ENCODE peak calls at places on chromosomes 13 and 19, in five cellular contexts. One of them, this sample, is unnamed.

GRCh38 chr13:109910131-109910530 is 123.7 kb upstream of the IRS2 start:
- DNase-seq in K562: no peak
- DNase-seq in GM23338: no peak
- DNase-seq in GM12878: no peak
- DNase-seq in HepG2: no peak
- DNase-seq in this sample: no peak

GRCh38 chr13:20672772-20673171 is 30.7 kb upstream of the IL17D start:
- DNase-seq in K562: no peak
- DNase-seq in GM23338: no peak
- DNase-seq in GM12878: no peak
- DNase-seq in HepG2: no peak
- DNase-seq in this sample: no peak

GRCh38 chr13:30116379-30116778 is 191.0 kb downstream of the KATNAL1 start:
- DNase-seq in K562: no peak
- DNase-seq in GM23338: no peak
- DNase-seq in GM12878: no peak
- DNase-seq in HepG2: no peak
- DNase-seq in this sample: no peak

GRCh38 chr19:16023558-16023915 is 52.8 kb upstream of the TPM4 start:
- DNase-seq in K562: no peak
- DNase-seq in GM23338: no peak
- DNase-seq in GM12878: no peak
- DNase-seq in HepG2: no peak
- DNase-seq in this sample: no peak

GRCh38 chr13:93646247-93646646 is 419.6 kb downstream of the GPC6 start:
- DNase-seq in K562: no peak
- DNase-seq in GM23338: no peak
- DNase-seq in GM12878: no peak
- DNase-seq in HepG2: no peak
- DNase-seq in this sample: no peak

GRCh38 chr19:13430790-13431582 is 75.3 kb downstream of the CACNA1A start:
- DNase-seq in K562: peak
- DNase-seq in GM23338: peak
- DNase-seq in GM12878: no peak
- DNase-seq in HepG2: peak
- DNase-seq in this sample: no peak

GRCh38 chr19:55377356-55378131 is 918 bp downstream of the TMEM190 start:
- DNase-seq in K562: no peak
- DNase-seq in GM23338: peak
- DNase-seq in GM12878: no peak
- DNase-seq in HepG2: peak
- DNase-seq in this sample: peak

GRCh38 chr19:3608079-3608641 is 1.5 kb upstream of the TBXA2R start:
- DNase-seq in K562: peak
- DNase-seq in GM23338: no peak
- DNase-seq in GM12878: no peak
- DNase-seq in HepG2: no peak
- DNase-seq in this sample: no peak

GRCh38 chr19:37999309-38000213 is 92.6 kb downstream of the SIPA1L3 start:
- DNase-seq in K562: no peak
- DNase-seq in GM23338: no peak
- DNase-seq in GM12878: no peak
- DNase-seq in HepG2: no peak
- DNase-seq in this sample: no peak

GRCh38 chr13:45817833-45818232 is 33.7 kb downstream of the SIAH3 start:
- DNase-seq in K562: no peak
- DNase-seq in GM23338: peak
- DNase-seq in GM12878: no peak
- DNase-seq in HepG2: no peak
- DNase-seq in this sample: no peak

GRCh38 chr13:108270442-108270841 is 924 bp downstream of the TNFSF13B start:
- DNase-seq in K562: no peak
- DNase-seq in GM23338: no peak
- DNase-seq in GM12878: no peak
- DNase-seq in HepG2: no peak
- DNase-seq in this sample: no peak

GRCh38 chr19:10797078-10797477 is 38.9 kb downstream of the TMED1 start:
- DNase-seq in K562: no peak
- DNase-seq in GM23338: no peak
- DNase-seq in GM12878: no peak
- DNase-seq in HepG2: no peak
- DNase-seq in this sample: no peak

GRCh38 chr13:51292000-51292550 is 47.4 kb upstream of the SERPINE3 start:
- DNase-seq in K562: no peak
- DNase-seq in GM23338: no peak
- DNase-seq in GM12878: no peak
- DNase-seq in HepG2: no peak
- DNase-seq in this sample: no peak

GRCh38 chr13:77883328-77883727 is 35.3 kb downstream of the EDNRB start:
- DNase-seq in K562: no peak
- DNase-seq in GM23338: no peak
- DNase-seq in GM12878: no peak
- DNase-seq in HepG2: no peak
- DNase-seq in this sample: no peak

GRCh38 chr13:75404721-75405120 is 77.2 kb downstream of the TBC1D4 start:
- DNase-seq in K562: no peak
- DNase-seq in GM23338: no peak
- DNase-seq in GM12878: no peak
- DNase-seq in HepG2: no peak
- DNase-seq in this sample: no peak

GRCh38 chr13:79128158-79128557 is 277.9 kb downstream of the RBM26 start:
- DNase-seq in K562: no peak
- DNase-seq in GM23338: no peak
- DNase-seq in GM12878: peak
- DNase-seq in HepG2: peak
- DNase-seq in this sample: no peak

GRCh38 chr19:10290439-10290875 is 705 bp downstream of the ICAM5 start:
- DNase-seq in K562: peak
- DNase-seq in GM23338: peak
- DNase-seq in GM12878: no peak
- DNase-seq in HepG2: no peak
- DNase-seq in this sample: peak

GRCh38 chr13:20519887-20520286 is 5.8 kb downstream of the CRYL1 start:
- DNase-seq in K562: no peak
- DNase-seq in GM23338: no peak
- DNase-seq in GM12878: no peak
- DNase-seq in HepG2: no peak
- DNase-seq in this sample: no peak

GRCh38 chr19:2519482-2519881 is 43.6 kb downstream of the GADD45B start:
- DNase-seq in K562: no peak
- DNase-seq in GM23338: no peak
- DNase-seq in GM12878: no peak
- DNase-seq in HepG2: no peak
- DNase-seq in this sample: no peak

GRCh38 chr13:79226938-79227337 is 179.1 kb downstream of the RBM26 start:
- DNase-seq in K562: no peak
- DNase-seq in GM23338: peak
- DNase-seq in GM12878: no peak
- DNase-seq in HepG2: no peak
- DNase-seq in this sample: no peak

GRCh38 chr19:27657271-27658051 is 1555.5 kb downstream of the UQCRFS1 start:
- DNase-seq in K562: no peak
- DNase-seq in GM23338: no peak
- DNase-seq in GM12878: no peak
- DNase-seq in HepG2: no peak
- DNase-seq in this sample: no peak
- TF ChIP-seq CREB1 in K562: no peak
- TF ChIP-seq CREB1 in GM23338: no peak
- TF ChIP-seq CREB1 in GM12878: no peak
- TF ChIP-seq CREB1 in HepG2: no peak
- TF ChIP-seq CREB1 in this sample: no peak

DNA sequence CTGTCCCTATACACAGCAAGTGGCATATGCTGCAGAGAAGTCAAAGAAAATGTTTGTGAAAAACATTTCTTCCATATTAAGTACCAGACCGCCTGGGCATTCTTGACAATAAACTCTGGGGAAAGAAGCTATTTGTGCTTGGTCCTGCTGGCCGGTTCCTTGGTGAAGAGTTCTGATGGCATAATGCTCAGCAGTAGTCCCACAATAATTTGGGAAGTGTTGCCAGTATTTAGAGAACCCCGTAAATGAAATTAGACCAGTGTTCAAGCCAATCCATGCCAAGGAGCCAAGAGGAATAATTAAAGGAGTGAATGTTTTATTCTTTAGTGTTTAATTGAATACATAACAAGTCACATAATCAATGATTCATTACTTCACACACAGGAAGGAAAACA is 6.3 kb downstream of the KCTD12 start:
- DNase-seq in K562: no peak
- DNase-seq in GM23338: no peak
- DNase-seq in GM12878: no peak
- DNase-seq in HepG2: no peak
- DNase-seq in this sample: no peak
- H2AFZ ChIP-seq in K562: no peak
- H2AFZ ChIP-seq in GM23338: no peak
- H2AFZ ChIP-seq in GM12878: peak
- H2AFZ ChIP-seq in HepG2: no peak
- H2AFZ ChIP-seq in this sample: no peak

GRCh38 chr19:4713384-4713951 is 10.2 kb downstream of the DPP9 start:
- DNase-seq in K562: no peak
- DNase-seq in GM23338: no peak
- DNase-seq in GM12878: no peak
- DNase-seq in HepG2: no peak
- DNase-seq in this sample: no peak
- TF ChIP-seq CREB1 in K562: no peak
- TF ChIP-seq CREB1 in GM23338: no peak
- TF ChIP-seq CREB1 in GM12878: no peak
- TF ChIP-seq CREB1 in HepG2: no peak
- TF ChIP-seq CREB1 in this sample: no peak

GRCh38 chr13:90551253-90551652 is 796.2 kb upstream of the MIR17HG start:
- DNase-seq in K562: no peak
- DNase-seq in GM23338: no peak
- DNase-seq in GM12878: no peak
- DNase-seq in HepG2: no peak
- DNase-seq in this sample: no peak
- H2AFZ ChIP-seq in K562: no peak
- H2AFZ ChIP-seq in GM23338: no peak
- H2AFZ ChIP-seq in GM12878: no peak
- H2AFZ ChIP-seq in HepG2: no peak
- H2AFZ ChIP-seq in this sample: no peak

GRCh38 chr19:5960005-5961001 is 17.6 kb downstream of the RANBP3 start:
- DNase-seq in K562: no peak
- DNase-seq in GM23338: no peak
- DNase-seq in GM12878: no peak
- DNase-seq in HepG2: peak
- DNase-seq in this sample: no peak

GRCh38 chr19:5959260-5960004 is 18.5 kb downstream of the RANBP3 start:
- DNase-seq in K562: no peak
- DNase-seq in GM23338: no peak
- DNase-seq in GM12878: no peak
- DNase-seq in HepG2: no peak
- DNase-seq in this sample: no peak

GRCh38 chr19:5963855-5964254 is 14.1 kb downstream of the RANBP3 start:
- DNase-seq in K562: no peak
- DNase-seq in GM23338: no peak
- DNase-seq in GM12878: no peak
- DNase-seq in HepG2: no peak
- DNase-seq in this sample: no peak

GRCh38 chr19:5964816-5965565 is 12.9 kb downstream of the RANBP3 start:
- DNase-seq in K562: no peak
- DNase-seq in GM23338: no peak
- DNase-seq in GM12878: no peak
- DNase-seq in HepG2: no peak
- DNase-seq in this sample: no peak

GRCh38 chr19:5961969-5962945 is 15.7 kb downstream of the RANBP3 start:
- DNase-seq in K562: no peak
- DNase-seq in GM23338: no peak
- DNase-seq in GM12878: no peak
- DNase-seq in HepG2: peak
- DNase-seq in this sample: no peak
- TF ChIP-seq CREB1 in K562: no peak
- TF ChIP-seq CREB1 in GM23338: no peak
- TF ChIP-seq CREB1 in GM12878: no peak
- TF ChIP-seq CREB1 in HepG2: peak
- TF ChIP-seq CREB1 in this sample: no peak

DNA sequence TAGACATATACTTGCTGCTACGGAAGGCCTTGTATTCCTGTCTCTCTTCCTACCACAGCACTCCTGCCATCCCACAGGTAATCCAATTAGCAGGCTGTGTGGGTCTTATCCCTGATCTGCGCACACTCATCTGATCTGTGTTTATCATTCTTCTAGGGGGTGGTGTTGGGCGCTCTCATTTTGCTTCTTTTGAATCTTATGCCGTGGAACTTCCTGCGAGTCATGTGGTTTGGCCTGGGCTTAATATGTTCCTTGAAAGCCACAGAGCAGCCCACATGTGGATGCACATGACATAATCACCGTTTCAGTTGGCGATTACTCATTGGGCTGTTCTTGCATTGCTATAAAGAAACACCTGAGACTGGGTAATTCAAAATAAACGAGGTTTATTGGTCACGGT is 7.5 kb downstream of the RASA3 start:
- DNase-seq in K562: no peak
- DNase-seq in GM23338: no peak
- DNase-seq in GM12878: no peak
- DNase-seq in HepG2: no peak
- DNase-seq in this sample: no peak
- H2AFZ ChIP-seq in K562: no peak
- H2AFZ ChIP-seq in GM23338: no peak
- H2AFZ ChIP-seq in GM12878: no peak
- H2AFZ ChIP-seq in HepG2: no peak
- H2AFZ ChIP-seq in this sample: no peak

GRCh38 chr13:37651371-37651770 is 52.8 kb upstream of the POSTN start:
- DNase-seq in K562: no peak
- DNase-seq in GM23338: no peak
- DNase-seq in GM12878: no peak
- DNase-seq in HepG2: no peak
- DNase-seq in this sample: no peak

GRCh38 chr13:37651891-37652290 is 53.3 kb upstream of the POSTN start:
- DNase-seq in K562: no peak
- DNase-seq in GM23338: no peak
- DNase-seq in GM12878: no peak
- DNase-seq in HepG2: no peak
- DNase-seq in this sample: no peak

GRCh38 chr13:37656247-37656940 is 57.8 kb upstream of the POSTN start:
- DNase-seq in K562: no peak
- DNase-seq in GM23338: no peak
- DNase-seq in GM12878: no peak
- DNase-seq in HepG2: no peak
- DNase-seq in this sample: no peak

GRCh38 chr13:37648604-37649003 is 50.0 kb upstream of the POSTN start:
- DNase-seq in K562: no peak
- DNase-seq in GM23338: no peak
- DNase-seq in GM12878: no peak
- DNase-seq in HepG2: no peak
- DNase-seq in this sample: no peak

DNA sequence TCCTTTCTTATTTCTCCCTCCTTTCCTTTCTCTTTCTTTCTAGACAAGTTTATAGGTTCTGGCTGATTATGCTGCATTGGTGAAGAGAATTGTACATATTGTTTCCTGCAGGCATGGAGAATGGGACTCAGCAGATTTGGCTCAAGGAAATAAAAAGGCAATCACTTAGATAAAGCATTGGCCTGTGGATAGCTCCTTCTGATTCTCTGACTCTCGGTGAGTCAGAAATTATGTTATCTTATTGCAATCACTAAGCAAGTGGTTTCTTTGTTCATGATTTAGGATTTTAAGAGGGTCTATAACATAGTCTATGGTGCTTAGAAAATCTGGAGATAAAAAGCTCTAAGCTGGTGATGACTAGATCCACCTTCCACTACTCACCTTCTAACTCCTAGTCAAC is 54.0 kb upstream of the POSTN start:
- DNase-seq in K562: no peak
- DNase-seq in GM23338: no peak
- DNase-seq in GM12878: no peak
- DNase-seq in HepG2: no peak
- DNase-seq in this sample: no peak
- TF ChIP-seq CREB1 in K562: no peak
- TF ChIP-seq CREB1 in GM23338: no peak
- TF ChIP-seq CREB1 in GM12878: no peak
- TF ChIP-seq CREB1 in HepG2: no peak
- TF ChIP-seq CREB1 in this sample: no peak

This sample was measured in H1.